ENCODE peak calls at places on chromosomes 13 and 19, in five cellular contexts. One of them, this sample, is unnamed.

GRCh38 chr19:35444735-35445134 is 3.3 kb upstream of the FFAR2 start:
- DNase-seq in IMR-90: no peak
- DNase-seq in Panc1: no peak
- DNase-seq in endodermal cell: no peak
- DNase-seq in GM23248: no peak
- DNase-seq in this sample: no peak

GRCh38 chr19:32388393-32388724 is 17.2 kb upstream of the DPY19L3 start:
- DNase-seq in IMR-90: no peak
- DNase-seq in Panc1: no peak
- DNase-seq in endodermal cell: no peak
- DNase-seq in GM23248: no peak
- DNase-seq in this sample: no peak

GRCh38 chr13:95317037-95317989 is 16.1 kb upstream of the ABCC4 start:
- DNase-seq in IMR-90: no peak
- DNase-seq in Panc1: no peak
- DNase-seq in endodermal cell: no peak
- DNase-seq in GM23248: peak
- DNase-seq in this sample: no peak

GRCh38 chr19:33416307-33417215 is 43.1 kb downstream of the CEBPG start:
- DNase-seq in IMR-90: peak
- DNase-seq in Panc1: no peak
- DNase-seq in endodermal cell: peak
- DNase-seq in GM23248: peak
- DNase-seq in this sample: no peak

GRCh38 chr13:57557979-57558529 is 73.5 kb upstream of the PCDH17 start:
- DNase-seq in IMR-90: no peak
- DNase-seq in Panc1: no peak
- DNase-seq in endodermal cell: no peak
- DNase-seq in GM23248: peak
- DNase-seq in this sample: no peak

GRCh38 chr19:49011194-49011593 is 5.7 kb downstream of the LHB start:
- DNase-seq in IMR-90: no peak
- DNase-seq in Panc1: no peak
- DNase-seq in endodermal cell: no peak
- DNase-seq in GM23248: no peak
- DNase-seq in this sample: no peak

GRCh38 chr13:70324519-70324918 is 216.3 kb upstream of the KLHL1 start:
- DNase-seq in IMR-90: no peak
- DNase-seq in Panc1: no peak
- DNase-seq in endodermal cell: no peak
- DNase-seq in GM23248: no peak
- DNase-seq in this sample: no peak

GRCh38 chr13:37369618-37370017 is 228.9 kb downstream of the POSTN start:
- DNase-seq in IMR-90: peak
- DNase-seq in Panc1: no peak
- DNase-seq in endodermal cell: no peak
- DNase-seq in GM23248: peak
- DNase-seq in this sample: no peak

GRCh38 chr19:17205237-17206140 is 9.7 kb upstream of the USE1 start:
- DNase-seq in IMR-90: peak
- DNase-seq in Panc1: no peak
- DNase-seq in endodermal cell: peak
- DNase-seq in GM23248: peak
- DNase-seq in this sample: no peak

GRCh38 chr13:59510377-59510776 is 653.4 kb downstream of the DIAPH3 start:
- DNase-seq in IMR-90: no peak
- DNase-seq in Panc1: no peak
- DNase-seq in endodermal cell: no peak
- DNase-seq in GM23248: no peak
- DNase-seq in this sample: no peak

GRCh38 chr13:108269601-108270328 is at the start of gene TNFSF13B:
- DNase-seq in IMR-90: peak
- DNase-seq in Panc1: no peak
- DNase-seq in endodermal cell: peak
- DNase-seq in GM23248: peak
- DNase-seq in this sample: no peak

GRCh38 chr13:95474992-95475391 is 77.5 kb upstream of the CLDN10 start:
- DNase-seq in IMR-90: no peak
- DNase-seq in Panc1: no peak
- DNase-seq in endodermal cell: no peak
- DNase-seq in GM23248: no peak
- DNase-seq in this sample: no peak

GRCh38 chr19:50203281-50204080 is at the start of gene MYH14:
- DNase-seq in IMR-90: no peak
- DNase-seq in Panc1: peak
- DNase-seq in endodermal cell: peak
- DNase-seq in GM23248: peak
- DNase-seq in this sample: no peak

GRCh38 chr19:39671739-39672363 is 16.1 kb downstream of the LGALS16 start:
- DNase-seq in IMR-90: peak
- DNase-seq in Panc1: peak
- DNase-seq in endodermal cell: peak
- DNase-seq in GM23248: peak
- DNase-seq in this sample: no peak

GRCh38 chr13:44306401-44307192 is 67.0 kb upstream of the SERP2 start:
- DNase-seq in IMR-90: peak
- DNase-seq in Panc1: peak
- DNase-seq in endodermal cell: peak
- DNase-seq in GM23248: peak
- DNase-seq in this sample: peak

GRCh38 chr19:14059093-14059480 is 2.8 kb downstream of the PALM3 start:
- DNase-seq in IMR-90: no peak
- DNase-seq in Panc1: no peak
- DNase-seq in endodermal cell: peak
- DNase-seq in GM23248: no peak
- DNase-seq in this sample: no peak

GRCh38 chr19:42143341-42144234 is 11.3 kb upstream of the POU2F2 start:
- DNase-seq in IMR-90: peak
- DNase-seq in Panc1: no peak
- DNase-seq in endodermal cell: peak
- DNase-seq in GM23248: peak
- DNase-seq in this sample: no peak

GRCh38 chr13:113652404-113653263 is 5.4 kb downstream of the ATP4B start:
- DNase-seq in IMR-90: no peak
- DNase-seq in Panc1: no peak
- DNase-seq in endodermal cell: peak
- DNase-seq in GM23248: no peak
- DNase-seq in this sample: no peak

GRCh38 chr13:33351324-33351723 is 65.8 kb upstream of the STARD13 start:
- DNase-seq in IMR-90: peak
- DNase-seq in Panc1: no peak
- DNase-seq in endodermal cell: no peak
- DNase-seq in GM23248: peak
- DNase-seq in this sample: no peak

GRCh38 chr19:43570174-43570791 is 5.0 kb downstream of the XRCC1 start:
- DNase-seq in IMR-90: no peak
- DNase-seq in Panc1: no peak
- DNase-seq in endodermal cell: no peak
- DNase-seq in GM23248: peak
- DNase-seq in this sample: no peak

GRCh38 chr13:77036294-77036693 is 9.3 kb upstream of the FBXL3 start:
- DNase-seq in IMR-90: no peak
- DNase-seq in Panc1: no peak
- DNase-seq in endodermal cell: no peak
- DNase-seq in GM23248: no peak
- DNase-seq in this sample: no peak

GRCh38 chr19:17526922-17527321 is 15.5 kb downstream of the PGLS start:
- DNase-seq in IMR-90: no peak
- DNase-seq in Panc1: no peak
- DNase-seq in endodermal cell: no peak
- DNase-seq in GM23248: no peak
- DNase-seq in this sample: no peak

GRCh38 chr19:29467824-29468401 is 57.9 kb upstream of the VSTM2B start:
- DNase-seq in IMR-90: peak
- DNase-seq in Panc1: no peak
- DNase-seq in endodermal cell: peak
- DNase-seq in GM23248: peak
- DNase-seq in this sample: no peak

GRCh38 chr13:57044910-57045309 is 95.8 kb upstream of the PRR20A start:
- DNase-seq in IMR-90: no peak
- DNase-seq in Panc1: no peak
- DNase-seq in endodermal cell: no peak
- DNase-seq in GM23248: no peak
- DNase-seq in this sample: no peak

GRCh38 chr19:35458821-35459391 is 10.8 kb downstream of the FFAR2 start:
- DNase-seq in IMR-90: no peak
- DNase-seq in Panc1: no peak
- DNase-seq in endodermal cell: no peak
- DNase-seq in GM23248: no peak
- DNase-seq in this sample: no peak

GRCh38 chr19:4971424-4971793 is 2.5 kb downstream of the KDM4B start:
- DNase-seq in IMR-90: no peak
- DNase-seq in Panc1: no peak
- DNase-seq in endodermal cell: peak
- DNase-seq in GM23248: peak
- DNase-seq in this sample: no peak

GRCh38 chr13:70622785-70623184 is 514.5 kb upstream of the KLHL1 start:
- DNase-seq in IMR-90: no peak
- DNase-seq in Panc1: no peak
- DNase-seq in endodermal cell: no peak
- DNase-seq in GM23248: no peak
- DNase-seq in this sample: no peak

GRCh38 chr13:32587014-32587773 is 942 bp downstream of the PDS5B start:
- DNase-seq in IMR-90: peak
- DNase-seq in Panc1: no peak
- DNase-seq in endodermal cell: peak
- DNase-seq in GM23248: peak
- DNase-seq in this sample: no peak

GRCh38 chr19:39676004-39676403 is 20.3 kb downstream of the LGALS16 start:
- DNase-seq in IMR-90: no peak
- DNase-seq in Panc1: peak
- DNase-seq in endodermal cell: no peak
- DNase-seq in GM23248: no peak
- DNase-seq in this sample: no peak

GRCh38 chr19:6059396-6059947 is 50.8 kb downstream of the RFX2 start:
- DNase-seq in IMR-90: no peak
- DNase-seq in Panc1: no peak
- DNase-seq in endodermal cell: no peak
- DNase-seq in GM23248: no peak
- DNase-seq in this sample: peak

DNA sequence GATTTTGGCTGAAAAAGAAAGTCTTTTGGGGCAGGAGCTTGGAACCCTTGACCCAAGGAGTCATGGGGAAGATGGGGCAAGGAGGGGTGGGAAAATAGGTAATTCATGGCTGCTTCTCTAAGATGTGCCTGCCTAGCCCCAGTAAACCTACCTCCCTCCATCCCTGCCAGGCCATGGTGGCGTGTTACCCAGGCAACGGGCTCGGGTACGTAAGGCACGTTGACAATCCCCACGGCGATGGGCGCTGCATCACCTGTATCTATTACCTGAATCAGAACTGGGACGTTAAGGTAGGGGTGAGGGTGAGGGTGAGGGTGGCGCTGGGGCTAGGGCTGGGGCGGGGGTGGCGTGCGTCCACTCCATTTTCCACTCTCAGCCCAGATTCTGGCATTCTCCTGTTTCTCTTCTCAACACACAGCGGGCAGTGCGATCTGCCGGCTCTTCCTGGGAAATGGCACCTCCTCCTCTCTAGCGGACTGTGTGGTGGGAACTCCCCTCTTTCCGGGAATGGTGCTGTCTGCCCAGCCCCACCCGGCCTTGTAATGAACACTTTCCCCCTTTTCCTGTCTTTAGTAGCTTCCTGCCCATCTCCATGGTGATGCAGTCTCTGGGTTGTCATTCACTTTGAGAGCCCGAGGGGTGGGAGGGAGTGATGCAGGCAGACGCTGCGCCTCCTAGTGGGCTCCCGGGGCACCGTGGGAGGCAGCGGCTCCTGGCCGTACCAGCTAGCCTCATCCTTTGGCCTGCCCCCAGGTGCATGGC is 7.6 kb downstream of the EGLN2 start:
- DNase-seq in IMR-90: peak
- DNase-seq in Panc1: no peak
- DNase-seq in endodermal cell: peak
- DNase-seq in GM23248: peak
- DNase-seq in this sample: no peak
- H3K27ac ChIP-seq in IMR-90: no peak
- H3K27ac ChIP-seq in Panc1: no peak
- H3K27ac ChIP-seq in endodermal cell: peak
- H3K27ac ChIP-seq in GM23248: peak
- H3K27ac ChIP-seq in this sample: peak

GRCh38 chr19:47035127-47035494 is 13.3 kb downstream of the TMEM160 start:
- DNase-seq in IMR-90: no peak
- DNase-seq in Panc1: no peak
- DNase-seq in endodermal cell: peak
- DNase-seq in GM23248: peak
- DNase-seq in this sample: no peak
- H3K4me3 ChIP-seq in IMR-90: no peak
- H3K4me3 ChIP-seq in Panc1: peak
- H3K4me3 ChIP-seq in endodermal cell: peak
- H3K4me3 ChIP-seq in GM23248: peak
- H3K4me3 ChIP-seq in this sample: peak

DNA sequence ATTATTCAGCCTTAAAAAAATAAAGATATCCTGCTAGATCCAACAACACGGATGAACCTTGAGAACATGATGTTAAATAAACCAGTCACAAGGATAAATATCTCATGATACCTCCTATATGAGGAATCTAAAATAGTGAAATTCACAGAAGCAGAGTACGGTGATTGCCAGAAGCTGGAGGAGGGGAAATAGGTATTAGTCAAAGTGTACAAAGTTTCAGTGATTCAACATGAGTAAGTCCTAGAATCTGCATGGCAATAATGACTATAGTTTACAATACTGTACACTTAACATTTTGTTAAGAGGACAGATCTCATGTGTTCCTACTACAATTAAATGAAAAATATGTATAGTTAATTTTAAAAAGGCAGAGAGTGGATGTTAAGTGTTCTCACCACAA is 206.6 kb upstream of the SLC10A2 start:
- DNase-seq in IMR-90: peak
- DNase-seq in Panc1: no peak
- DNase-seq in endodermal cell: no peak
- DNase-seq in GM23248: no peak
- DNase-seq in this sample: no peak
- H3K27ac ChIP-seq in IMR-90: no peak
- H3K27ac ChIP-seq in Panc1: no peak
- H3K27ac ChIP-seq in endodermal cell: no peak
- H3K27ac ChIP-seq in GM23248: no peak
- H3K27ac ChIP-seq in this sample: no peak

DNA sequence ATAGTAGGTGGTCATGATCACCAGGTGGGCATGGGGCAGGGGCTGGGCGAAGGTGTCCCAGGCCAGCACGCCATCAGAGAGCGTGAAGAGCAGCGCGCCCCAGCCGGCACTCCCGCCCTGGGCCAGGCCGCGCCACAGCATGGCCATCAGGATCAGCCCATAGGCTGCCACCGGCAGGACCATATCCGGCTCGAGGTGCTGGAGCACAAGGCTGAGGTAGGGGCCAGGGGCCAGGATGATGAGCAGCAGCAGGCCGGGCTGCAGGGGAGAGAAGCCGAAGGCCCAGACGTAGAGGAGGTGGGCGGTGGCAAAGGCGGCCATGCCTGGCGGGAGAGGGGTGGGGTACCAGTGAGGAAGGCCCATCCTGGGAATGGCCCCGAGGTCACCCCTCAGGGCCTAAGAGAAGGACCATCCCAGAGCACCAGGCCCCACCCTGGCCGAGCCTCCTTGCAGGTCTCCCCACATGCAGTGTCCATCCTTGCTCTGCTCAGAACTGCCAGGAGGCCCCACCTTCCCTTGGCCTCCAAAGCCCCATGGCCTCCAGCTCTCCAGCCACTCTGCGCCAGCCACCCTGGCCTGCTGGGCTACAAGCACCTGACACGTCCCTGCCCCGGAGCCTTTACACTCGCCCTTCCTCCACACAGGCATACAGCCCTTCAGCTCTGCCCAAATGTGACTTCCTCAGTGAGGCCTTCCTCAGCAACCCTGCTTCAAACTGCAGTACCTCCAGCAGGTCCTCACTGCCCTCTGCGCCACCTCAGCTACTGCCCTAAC is 1.1 kb downstream of the TMEM86B start:
- DNase-seq in IMR-90: no peak
- DNase-seq in Panc1: no peak
- DNase-seq in endodermal cell: no peak
- DNase-seq in GM23248: no peak
- DNase-seq in this sample: no peak
- H3K4me3 ChIP-seq in IMR-90: no peak
- H3K4me3 ChIP-seq in Panc1: no peak
- H3K4me3 ChIP-seq in endodermal cell: no peak
- H3K4me3 ChIP-seq in GM23248: no peak
- H3K4me3 ChIP-seq in this sample: no peak

This sample was measured in vagina.